ENCODE peak calls at places on chromosomes 4 and X, in eight cellular contexts. T, H, X, G, Z, E, R and C are unnamed samples.

GRCh38 chrX:118823263-118824172 is at the start of gene ZCCHC12:
- DNase-seq in R (peak), Z (peak), T (peak), X (peak), E (no peak), G (peak), H (peak), C (no peak)

GRCh38 chr4:18033111-18034085 is 11.8 kb upstream of the LCORL start:
- DNase-seq in Z (no peak), G (no peak), X (no peak), E (no peak), T (no peak), R (no peak), H (no peak), C (no peak)

GRCh38 chr4:138392751-138393308 is 150.7 kb upstream of the SLC7A11 start:
- DNase-seq in T (no peak), R (no peak), H (no peak), Z (no peak), E (no peak), G (no peak), X (no peak), C (no peak)

GRCh38 chr4:87543835-87544461 is 14.8 kb upstream of the SPARCL1 start:
- DNase-seq in H (peak), T (no peak), X (peak), E (no peak), G (no peak), R (no peak), Z (no peak), C (no peak)

GRCh38 chr4:154626793-154627484 is 14.5 kb upstream of the FGG start:
- DNase-seq in H (peak), R (peak), Z (peak), X (peak), T (peak), E (peak), G (no peak), C (peak)

GRCh38 chr4:78653655-78654054 is 102.1 kb downstream of the ANXA3 start:
- DNase-seq in Z (no peak), H (no peak), E (no peak), T (no peak), G (no peak), X (peak), R (no peak), C (no peak)

GRCh38 chr4:74539043-74539790 is 94.3 kb downstream of the AREG start:
- DNase-seq in T (no peak), H (no peak), R (no peak), X (peak), G (no peak), Z (no peak), E (no peak), C (no peak)

GRCh38 chr4:78954048-78954666 is 14.9 kb upstream of the PAQR3 start:
- DNase-seq in E (no peak), Z (peak), G (no peak), X (peak), H (no peak), R (no peak), T (no peak), C (no peak)

GRCh38 chr4:138308421-138308820 is 66.3 kb upstream of the SLC7A11 start:
- DNase-seq in E (no peak), G (no peak), Z (no peak), T (no peak), R (no peak), X (peak), H (peak), C (no peak)

GRCh38 chr4:182862921-182863320 is 54.3 kb downstream of the DCTD start:
- DNase-seq in X (no peak), G (no peak), T (no peak), Z (no peak), E (no peak), R (no peak), H (no peak), C (peak)

GRCh38 chr4:182861346-182861745 is 55.8 kb downstream of the DCTD start:
- DNase-seq in Z (no peak), E (no peak), T (no peak), X (no peak), G (no peak), R (no peak), H (no peak), C (peak)

GRCh38 chr4:182859730-182860129 is 57.5 kb downstream of the DCTD start:
- DNase-seq in X (no peak), E (no peak), T (no peak), R (no peak), G (no peak), H (no peak), Z (no peak), C (no peak)

GRCh38 chr4:182863501-182863900 is 53.7 kb downstream of the DCTD start:
- DNase-seq in E (no peak), T (no peak), G (no peak), H (no peak), R (no peak), X (no peak), Z (no peak), C (peak)

GRCh38 chr4:182862166-182862875 is 54.9 kb downstream of the DCTD start:
- DNase-seq in T (no peak), R (no peak), Z (no peak), G (no peak), H (no peak), E (no peak), X (no peak), C (peak)
- TF ChIP-seq CTCF in T (no peak), R (no peak), Z (peak), G (no peak), H (no peak), E (no peak), X (no peak), C (no peak)

DNA sequence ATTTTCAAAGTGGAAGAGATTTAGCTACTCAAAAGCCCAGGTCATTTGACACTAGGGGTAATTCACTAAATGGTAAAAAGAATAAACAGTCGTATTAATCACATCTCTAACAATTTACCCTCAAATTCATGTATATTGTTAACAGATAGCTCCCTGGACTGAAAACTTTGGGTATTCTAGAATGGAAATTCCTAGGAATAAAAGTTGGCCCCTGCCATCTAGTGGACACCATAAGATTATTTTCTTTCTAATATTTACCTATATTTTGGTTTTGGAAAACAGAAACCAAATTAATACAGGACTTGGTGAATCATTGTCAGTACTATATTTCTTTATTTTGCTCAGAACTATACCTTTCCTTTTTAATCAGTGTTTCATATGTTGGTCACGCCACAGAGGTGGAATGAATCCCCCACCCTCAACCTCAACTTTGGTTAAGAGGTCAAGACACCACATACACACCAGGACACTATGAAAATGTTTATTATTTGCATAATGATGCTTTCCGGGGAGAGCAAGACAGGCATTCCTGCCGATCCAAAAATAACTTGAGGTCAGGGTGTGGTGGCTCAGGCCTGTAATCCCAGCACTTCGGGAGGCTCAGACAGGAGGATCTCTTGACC is 96.2 kb upstream of the APOOL start:
- DNase-seq in T (no peak), H (no peak), G (no peak), R (no peak), X (peak), E (no peak), Z (no peak), C (no peak)
- TF ChIP-seq CTCF in T (peak), H (peak), G (no peak), R (no peak), X (peak), E (no peak), Z (peak), C (peak)

GRCh38 chrX:152869972-152870371 is 27.9 kb upstream of the ZNF185 start:
- DNase-seq in R (no peak), E (no peak), T (no peak), G (no peak), X (no peak), Z (no peak), H (no peak), C (no peak)
- TF ChIP-seq CTCF in R (no peak), E (no peak), T (no peak), G (no peak), X (no peak), Z (peak), H (no peak), C (no peak)

GRCh38 chrX:94831364-94831763 is 1157.4 kb downstream of the FAM133A start:
- DNase-seq in Z (no peak), G (no peak), X (peak), H (no peak), R (no peak), T (no peak), E (no peak), C (no peak)
- TF ChIP-seq CTCF in Z (peak), G (no peak), X (peak), H (no peak), R (no peak), T (peak), E (no peak), C (peak)

DNA sequence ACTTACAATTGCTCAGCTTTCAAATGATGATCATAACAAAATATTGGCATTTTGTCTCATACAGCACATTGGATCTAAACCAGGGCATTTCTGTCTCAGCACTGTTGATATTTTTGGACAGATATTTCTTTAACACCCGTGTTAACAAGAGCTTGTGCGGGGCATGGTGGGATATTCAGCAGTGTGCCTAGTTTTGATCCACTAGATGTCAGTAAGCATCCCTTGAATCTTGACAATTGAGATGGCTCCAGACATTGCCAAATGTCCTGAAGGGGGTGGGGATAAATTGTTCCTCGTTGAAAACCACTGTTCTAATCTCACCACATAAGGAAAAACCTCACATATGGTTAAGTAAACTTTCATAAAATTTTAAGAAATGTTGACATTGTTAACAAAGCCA is 806.3 kb downstream of the STIM2 start:
- DNase-seq in G (no peak), R (no peak), H (no peak), E (no peak), T (no peak), Z (no peak), X (no peak), C (no peak)
- TF ChIP-seq CTCF in G (no peak), R (no peak), H (no peak), E (no peak), T (no peak), Z (peak), X (peak), C (peak)

GRCh38 chrX:155966876-155967275 is 30.6 kb upstream of the IL9R start:
- DNase-seq in E (no peak), G (no peak), X (peak), H (peak), T (no peak), R (no peak), Z (peak), C (no peak)
- TF ChIP-seq CTCF in E (no peak), G (peak), X (peak), H (no peak), T (no peak), R (peak), Z (peak), C (peak)

GRCh38 chr4:28354874-28355273 is 1494.2 kb downstream of the STIM2 start:
- DNase-seq in E (no peak), T (no peak), X (no peak), G (no peak), R (no peak), H (no peak), Z (no peak), C (no peak)

GRCh38 chr4:28360681-28361080 is 1500.0 kb downstream of the STIM2 start:
- DNase-seq in E (no peak), H (no peak), X (no peak), R (no peak), T (no peak), Z (no peak), G (no peak), C (no peak)

GRCh38 chr4:28362169-28362568 is 1501.5 kb downstream of the STIM2 start:
- DNase-seq in T (no peak), H (no peak), X (no peak), Z (no peak), R (no peak), E (no peak), G (no peak), C (no peak)

DNA sequence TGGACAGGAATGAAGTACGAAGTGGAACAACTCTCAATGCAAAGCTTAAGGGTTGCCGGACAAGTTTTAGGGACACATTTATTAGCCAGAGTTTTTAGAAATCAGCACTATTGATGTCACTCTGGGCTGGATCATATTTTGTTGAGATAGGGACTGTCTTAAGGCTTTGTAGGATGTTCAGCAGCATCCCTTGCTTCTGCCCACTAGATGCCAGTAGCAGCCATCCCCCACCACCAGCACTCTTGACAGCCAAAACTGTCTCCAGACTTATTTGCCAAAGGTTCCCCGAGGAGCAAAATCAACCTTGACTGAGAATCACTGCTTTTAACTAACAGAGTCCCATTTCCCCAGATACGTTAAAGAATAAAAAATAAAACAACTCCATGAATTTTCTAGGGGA is 1497.3 kb downstream of the STIM2 start:
- DNase-seq in X (peak), R (no peak), Z (no peak), G (no peak), T (no peak), H (no peak), E (no peak), C (no peak)
- TF ChIP-seq CTCF in X (peak), R (no peak), Z (peak), G (no peak), T (no peak), H (peak), E (no peak), C (peak)

DNA sequence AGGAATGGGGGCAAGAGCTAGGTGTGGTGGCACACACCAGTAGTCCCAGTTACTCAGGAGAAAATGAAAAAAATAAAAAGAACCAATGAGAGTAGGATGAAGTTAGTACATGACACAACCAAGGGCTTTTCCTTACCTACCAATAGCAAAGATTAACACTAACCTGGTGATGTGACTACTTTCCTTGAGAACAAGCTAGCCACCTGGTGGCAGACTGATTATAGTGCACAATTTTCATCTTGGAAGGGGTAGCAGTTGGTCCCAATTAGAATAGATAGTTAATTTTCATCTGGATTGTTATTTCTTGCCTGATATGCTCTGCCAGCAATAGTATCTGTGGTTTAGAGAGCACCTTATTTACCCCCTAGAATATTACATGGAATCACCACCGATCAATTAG is 1216.8 kb upstream of the PABPC4L start:
- DNase-seq in E (no peak), R (no peak), G (no peak), T (no peak), X (no peak), Z (no peak), H (no peak), C (no peak)
- TF ChIP-seq CTCF in E (no peak), R (no peak), G (no peak), T (no peak), X (no peak), Z (peak), H (peak), C (peak)